ENCODE peak calls at places on chromosomes 12 and 14, in four cellular contexts. O is adrenal gland, P is stomach, U is BE2C. G is an unnamed sample.

GRCh38 chr12:89946518-89946917 is 237.9 kb upstream of the ATP2B1 start:
- DNase-seq in O (no peak), P (no peak), U (no peak), G (no peak)

GRCh38 chr12:98635657-98636323 is 8.8 kb downstream of the IKBIP start:
- DNase-seq in O (no peak), P (no peak), U (no peak), G (no peak)

GRCh38 chr12:83016226-83016835 is 329.6 kb downstream of the TMTC2 start:
- DNase-seq in O (peak), P (peak), U (peak), G (no peak)

GRCh38 chr12:127779301-127780045 is 487.5 kb upstream of the TMEM132C start:
- DNase-seq in O (no peak), P (no peak), U (no peak), G (no peak)

GRCh38 chr14:21123429-21123828 is 22.6 kb downstream of the TMEM253 start:
- DNase-seq in O (no peak), P (no peak), U (no peak), G (no peak)

GRCh38 chr12:2668816-2669215 is 126.0 kb upstream of the FKBP4 start:
- DNase-seq in O (no peak), P (no peak), U (no peak), G (no peak)

GRCh38 chr12:89351489-89352241 is 636 bp downstream of the DUSP6 start:
- DNase-seq in O (peak), P (peak), U (peak), G (peak)

GRCh38 chr14:85817430-85817829 is 287.5 kb downstream of the FLRT2 start:
- DNase-seq in O (no peak), P (no peak), U (no peak), G (no peak)

GRCh38 chr14:68393178-68393763 is 399.6 kb downstream of the ZFP36L1 start:
- DNase-seq in O (no peak), P (no peak), U (no peak), G (no peak)

GRCh38 chr12:58413794-58414193 is 472.4 kb downstream of the ATP23 start:
- DNase-seq in O (no peak), P (no peak), U (no peak), G (no peak)

GRCh38 chr14:91415794-91416743 is 1.6 kb downstream of the CCDC88C start:
- DNase-seq in O (no peak), P (peak), U (no peak), G (no peak)

GRCh38 chr14:102547067-102547466 is 37.5 kb upstream of the ANKRD9 start:
- DNase-seq in O (no peak), P (no peak), U (no peak), G (no peak)

GRCh38 chr12:62435337-62436163 is 31.1 kb upstream of the MON2 start:
- DNase-seq in O (peak), P (peak), U (peak), G (peak)

GRCh38 chr12:70831538-70831937 is 89.0 kb downstream of the PTPRR start:
- DNase-seq in O (no peak), P (no peak), U (no peak), G (no peak)

GRCh38 chr12:89476889-89477288 is 47.7 kb downstream of the GALNT4 start:
- DNase-seq in O (no peak), P (no peak), U (no peak), G (no peak)

GRCh38 chr14:35403085-35403396 is 1.5 kb downstream of the NFKBIA start:
- DNase-seq in O (peak), P (no peak), U (no peak), G (no peak)

GRCh38 chr12:98679611-98680005 is 34.5 kb downstream of the APAF1 start:
- DNase-seq in O (no peak), P (no peak), U (peak), G (no peak)

GRCh38 chr12:96902076-96902475 is 5.0 kb upstream of the NEDD1 start:
- DNase-seq in O (no peak), P (no peak), U (no peak), G (no peak)

GRCh38 chr14:104335611-104336010 is 197.2 kb downstream of the KIF26A start:
- DNase-seq in O (no peak), P (peak), U (no peak), G (no peak)

GRCh38 chr12:108080363-108080762 is 48.7 kb upstream of the WSCD2 start:
- DNase-seq in O (no peak), P (no peak), U (no peak), G (no peak)

GRCh38 chr14:72457641-72458040 is 436.3 kb downstream of the DPF3 start:
- DNase-seq in O (no peak), P (no peak), U (no peak), G (no peak)

DNA sequence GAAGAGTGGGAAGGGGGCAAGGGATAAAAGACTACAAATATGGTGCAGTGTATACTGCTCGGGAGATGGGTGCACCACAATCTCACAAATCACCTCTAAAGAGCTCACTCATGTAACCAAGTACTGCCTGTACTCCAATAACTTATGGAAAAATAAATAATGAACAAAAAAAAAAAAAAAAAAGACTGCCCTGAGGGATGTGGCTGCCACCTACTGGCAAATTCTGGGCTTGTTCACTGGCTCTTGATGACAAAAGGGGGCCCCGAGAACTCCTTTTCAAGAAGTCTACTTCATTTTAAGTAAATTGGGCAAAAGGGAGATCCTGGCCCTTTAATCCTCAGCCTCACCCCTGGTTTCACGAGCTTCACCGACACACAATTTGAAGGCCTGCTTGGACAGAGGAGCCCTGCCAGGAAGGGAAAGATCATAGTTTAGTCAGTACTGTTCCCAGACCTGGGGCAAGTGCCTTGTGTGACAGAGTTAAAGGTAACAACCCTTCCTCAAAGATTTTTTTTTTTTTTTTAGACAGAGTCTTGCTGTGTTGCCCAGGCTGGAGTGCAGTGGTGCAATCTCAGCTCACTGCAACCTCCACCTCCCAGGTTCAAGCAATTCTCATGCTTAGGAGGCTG is 26.1 kb upstream of the STAC3 start:
- DNase-seq in O (no peak), P (peak), U (peak), G (no peak)
- TF ChIP-seq CTCF in O (no peak), P (peak), U (peak), G (no peak)

GRCh38 chr14:56116128-56116900 is 1.9 kb upstream of the PELI2 start:
- DNase-seq in O (no peak), P (no peak), U (no peak), G (no peak)

GRCh38 chr14:56118611-56119181 is 485 bp downstream of the PELI2 start:
- DNase-seq in O (peak), P (peak), U (peak), G (peak)

GRCh38 chr14:56120091-56120632 is 2.0 kb downstream of the PELI2 start:
- DNase-seq in O (no peak), P (no peak), U (no peak), G (no peak)

GRCh38 chr14:56119221-56119967 is 1.2 kb downstream of the PELI2 start:
- DNase-seq in O (peak), P (peak), U (peak), G (peak)

DNA sequence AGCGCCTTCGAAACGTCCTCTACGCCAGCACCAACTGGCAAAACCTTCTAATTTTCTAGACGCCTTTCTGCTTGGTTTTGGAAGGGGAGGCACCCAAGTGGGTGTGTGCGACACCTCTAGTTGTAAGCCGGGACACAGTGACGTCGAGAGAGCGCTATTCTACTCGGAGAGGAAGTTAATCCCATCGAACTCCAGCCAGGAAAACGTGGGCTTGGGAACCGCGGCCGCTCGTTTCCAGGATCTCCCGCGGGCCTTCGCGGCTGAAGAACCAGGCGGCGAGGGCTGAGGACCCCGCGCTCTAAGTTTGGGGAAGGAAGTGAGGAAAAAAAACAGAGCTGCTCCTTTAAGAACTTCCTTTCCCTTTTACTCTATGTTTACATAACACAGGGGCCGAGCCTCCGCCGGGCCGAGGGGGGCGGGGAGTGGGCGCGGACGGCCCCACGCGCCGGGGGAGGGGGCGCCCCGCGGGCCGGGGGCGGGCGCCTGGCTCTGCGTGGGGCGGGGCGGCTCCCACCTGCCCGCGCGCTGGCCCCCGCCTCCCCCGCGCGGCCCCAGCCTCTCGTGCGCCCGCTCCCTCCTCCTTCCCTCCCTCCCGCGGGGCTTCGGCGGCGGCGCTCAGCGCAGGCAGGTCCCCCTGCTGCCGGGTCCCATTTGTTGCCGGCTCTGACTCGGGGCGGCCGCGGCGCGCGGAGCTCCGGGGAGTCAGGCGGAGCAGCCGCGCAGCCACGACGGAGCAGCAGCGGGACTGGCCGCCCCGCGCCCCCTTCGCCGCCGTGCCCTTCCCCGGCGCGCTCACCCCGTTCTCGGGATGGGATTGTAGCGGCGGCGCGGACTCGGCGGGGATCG is at the start of gene PELI2:
- DNase-seq in O (peak), P (peak), U (peak), G (peak)
- TF ChIP-seq CTCF in O (no peak), P (no peak), U (peak), G (no peak)

DNA sequence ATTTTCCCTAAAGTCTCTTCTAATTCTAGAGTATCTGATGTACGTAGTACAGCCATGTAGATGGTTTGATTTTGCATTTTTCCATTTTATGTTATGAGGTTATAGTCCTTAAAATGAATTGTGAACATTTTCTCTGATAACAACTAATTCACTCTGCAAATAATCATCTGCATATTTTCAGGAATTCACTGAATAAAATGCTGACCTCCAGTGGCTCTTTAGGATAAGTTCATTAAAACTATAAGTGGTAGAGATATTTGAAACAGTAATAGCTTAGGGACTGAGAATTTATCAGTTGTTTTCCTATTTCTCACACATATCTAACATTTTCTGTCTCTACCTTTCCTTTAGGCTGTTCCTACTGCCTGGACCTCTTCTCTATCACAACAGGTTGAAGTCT is 4.4 kb downstream of the MSRB3 start:
- DNase-seq in O (no peak), P (no peak), U (no peak), G (no peak)
- TF ChIP-seq CTCF in O (no peak), P (no peak), U (no peak), G (no peak)

GRCh38 chr14:87109271-87109670 is 883.7 kb downstream of the GALC start:
- DNase-seq in O (no peak), P (no peak), U (no peak), G (no peak)

GRCh38 chr14:87111141-87111540 is 881.8 kb downstream of the GALC start:
- DNase-seq in O (no peak), P (no peak), U (no peak), G (no peak)

GRCh38 chr14:87115234-87115633 is 877.7 kb downstream of the GALC start:
- DNase-seq in O (no peak), P (no peak), U (no peak), G (no peak)

GRCh38 chr14:87111741-87112140 is 881.2 kb downstream of the GALC start:
- DNase-seq in O (no peak), P (no peak), U (no peak), G (no peak)

GRCh38 chr14:87113286-87113685 is 879.7 kb downstream of the GALC start:
- DNase-seq in O (no peak), P (no peak), U (no peak), G (no peak)
- TF ChIP-seq CTCF in O (no peak), P (no peak), U (no peak), G (no peak)

GRCh38 chr12:42103155-42103554 is 41.5 kb downstream of the GXYLT1 start:
- DNase-seq in O (no peak), P (no peak), U (no peak), G (no peak)

GRCh38 chr12:42104784-42105183 is 39.9 kb downstream of the GXYLT1 start:
- DNase-seq in O (no peak), P (no peak), U (no peak), G (no peak)

GRCh38 chr12:42099433-42099832 is 45.2 kb downstream of the GXYLT1 start:
- DNase-seq in O (no peak), P (no peak), U (no peak), G (no peak)

GRCh38 chr12:42102720-42103119 is 42.0 kb downstream of the GXYLT1 start:
- DNase-seq in O (no peak), P (no peak), U (no peak), G (no peak)

DNA sequence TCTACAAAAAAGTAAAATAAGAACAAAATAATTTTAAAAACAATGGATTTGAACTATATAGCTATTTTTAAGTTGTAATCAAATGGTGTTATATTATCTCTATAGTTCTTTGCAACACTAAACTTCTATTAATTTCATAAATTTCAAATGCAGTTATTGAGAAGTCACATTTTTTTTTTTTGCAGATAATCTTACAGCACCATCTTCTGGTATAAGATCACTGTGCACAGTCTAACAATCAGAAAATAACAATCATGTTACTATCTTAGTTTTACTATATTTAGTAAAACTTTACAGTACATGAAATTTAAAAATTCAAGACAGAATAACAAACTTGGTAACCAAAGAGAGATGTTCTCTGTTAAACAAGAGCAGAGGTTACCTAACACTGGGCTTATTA is 40.6 kb downstream of the GXYLT1 start:
- DNase-seq in O (no peak), P (no peak), U (no peak), G (no peak)
- TF ChIP-seq CTCF in O (no peak), P (no peak), U (peak), G (no peak)

DNA sequence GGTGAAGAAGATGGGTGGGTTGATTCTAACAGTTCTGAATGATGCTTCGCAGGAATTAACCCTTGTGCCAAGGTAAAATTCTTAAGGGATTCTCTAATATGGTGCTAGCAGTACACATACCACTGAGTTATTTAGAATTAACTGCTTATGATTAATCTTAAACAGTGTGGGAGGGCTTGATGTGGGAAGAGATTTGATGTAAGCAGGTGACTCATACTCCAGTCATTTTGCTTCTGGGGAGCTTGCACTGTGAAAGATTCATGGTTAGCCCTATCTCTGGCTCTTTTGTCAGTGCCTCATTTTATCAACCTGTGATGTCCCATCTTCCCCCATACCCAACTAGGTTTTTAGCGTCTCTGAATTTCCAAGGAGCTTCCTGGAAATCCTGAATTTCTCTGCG is 83.8 kb downstream of the NRXN3 start:
- DNase-seq in O (no peak), P (no peak), U (no peak), G (no peak)
- TF ChIP-seq CTCF in O (no peak), P (no peak), U (no peak), G (no peak)

G was measured in nephron progenitor cell.